ENCODE peak calls at places on chromosomes 13 and 19, in seven cellular contexts. One of them, this sample, is unnamed.

GRCh38 chr13:81320516-81320915 is 979.6 kb upstream of the SPRY2 start:
- DNase-seq in choroid plexus epithelial cell: no peak
- DNase-seq in astrocyte of the spinal cord: no peak
- DNase-seq in transverse colon: no peak
- DNase-seq in tibial nerve: no peak
- DNase-seq in upper lobe of left lung: no peak
- DNase-seq in lung: no peak
- DNase-seq in this sample: no peak

GRCh38 chr19:30319876-30320275 is 52.3 kb upstream of the ZNF536 start:
- DNase-seq in choroid plexus epithelial cell: no peak
- DNase-seq in astrocyte of the spinal cord: no peak
- DNase-seq in transverse colon: no peak
- DNase-seq in tibial nerve: no peak
- DNase-seq in upper lobe of left lung: no peak
- DNase-seq in lung: no peak
- DNase-seq in this sample: no peak

GRCh38 chr19:4065430-4066175 is 1.1 kb downstream of the ZBTB7A start:
- DNase-seq in choroid plexus epithelial cell: peak
- DNase-seq in astrocyte of the spinal cord: peak
- DNase-seq in transverse colon: peak
- DNase-seq in tibial nerve: peak
- DNase-seq in upper lobe of left lung: peak
- DNase-seq in lung: peak
- DNase-seq in this sample: peak

GRCh38 chr13:20351279-20352022 is 119.3 kb upstream of the GJB6 start:
- DNase-seq in choroid plexus epithelial cell: peak
- DNase-seq in astrocyte of the spinal cord: peak
- DNase-seq in transverse colon: no peak
- DNase-seq in tibial nerve: no peak
- DNase-seq in upper lobe of left lung: peak
- DNase-seq in lung: peak
- DNase-seq in this sample: peak

GRCh38 chr19:36139473-36140288 is at the start of gene CAPNS1:
- DNase-seq in choroid plexus epithelial cell: peak
- DNase-seq in astrocyte of the spinal cord: peak
- DNase-seq in transverse colon: peak
- DNase-seq in tibial nerve: peak
- DNase-seq in upper lobe of left lung: peak
- DNase-seq in lung: peak
- DNase-seq in this sample: peak

GRCh38 chr13:21741396-21741795 is 70.5 kb downstream of the FGF9 start:
- DNase-seq in choroid plexus epithelial cell: no peak
- DNase-seq in astrocyte of the spinal cord: no peak
- DNase-seq in transverse colon: no peak
- DNase-seq in tibial nerve: no peak
- DNase-seq in upper lobe of left lung: no peak
- DNase-seq in lung: no peak
- DNase-seq in this sample: no peak

GRCh38 chr13:107348471-107348870 is 780.5 kb upstream of the ARGLU1 start:
- DNase-seq in choroid plexus epithelial cell: peak
- DNase-seq in astrocyte of the spinal cord: no peak
- DNase-seq in transverse colon: no peak
- DNase-seq in tibial nerve: no peak
- DNase-seq in upper lobe of left lung: no peak
- DNase-seq in lung: no peak
- DNase-seq in this sample: no peak

GRCh38 chr19:13817615-13818371 is 22.6 kb downstream of the ZSWIM4 start:
- DNase-seq in choroid plexus epithelial cell: no peak
- DNase-seq in astrocyte of the spinal cord: no peak
- DNase-seq in transverse colon: peak
- DNase-seq in tibial nerve: no peak
- DNase-seq in upper lobe of left lung: peak
- DNase-seq in lung: peak
- DNase-seq in this sample: no peak

GRCh38 chr13:78139765-78140164 is 221.1 kb upstream of the EDNRB start:
- DNase-seq in choroid plexus epithelial cell: no peak
- DNase-seq in astrocyte of the spinal cord: no peak
- DNase-seq in transverse colon: no peak
- DNase-seq in tibial nerve: no peak
- DNase-seq in upper lobe of left lung: no peak
- DNase-seq in lung: no peak
- DNase-seq in this sample: no peak

GRCh38 chr13:113722921-113723320 is 36.1 kb upstream of the TMEM255B start:
- DNase-seq in choroid plexus epithelial cell: no peak
- DNase-seq in astrocyte of the spinal cord: no peak
- DNase-seq in transverse colon: no peak
- DNase-seq in tibial nerve: no peak
- DNase-seq in upper lobe of left lung: no peak
- DNase-seq in lung: no peak
- DNase-seq in this sample: no peak

GRCh38 chr19:30047355-30047895 is 105.4 kb downstream of the URI1 start:
- DNase-seq in choroid plexus epithelial cell: no peak
- DNase-seq in astrocyte of the spinal cord: no peak
- DNase-seq in transverse colon: peak
- DNase-seq in tibial nerve: no peak
- DNase-seq in upper lobe of left lung: no peak
- DNase-seq in lung: no peak
- DNase-seq in this sample: no peak

GRCh38 chr13:29954082-29955043 is 103.9 kb upstream of the UBL3 start:
- DNase-seq in choroid plexus epithelial cell: no peak
- DNase-seq in astrocyte of the spinal cord: no peak
- DNase-seq in transverse colon: no peak
- DNase-seq in tibial nerve: no peak
- DNase-seq in upper lobe of left lung: peak
- DNase-seq in lung: no peak
- DNase-seq in this sample: no peak

GRCh38 chr19:1037553-1038115 is 2.3 kb upstream of the ABCA7 start:
- DNase-seq in choroid plexus epithelial cell: no peak
- DNase-seq in astrocyte of the spinal cord: no peak
- DNase-seq in transverse colon: peak
- DNase-seq in tibial nerve: no peak
- DNase-seq in upper lobe of left lung: no peak
- DNase-seq in lung: no peak
- DNase-seq in this sample: no peak

GRCh38 chr13:85093808-85094207 is 705.4 kb downstream of the SLITRK6 start:
- DNase-seq in choroid plexus epithelial cell: peak
- DNase-seq in astrocyte of the spinal cord: peak
- DNase-seq in transverse colon: no peak
- DNase-seq in tibial nerve: peak
- DNase-seq in upper lobe of left lung: no peak
- DNase-seq in lung: no peak
- DNase-seq in this sample: no peak

GRCh38 chr13:20728579-20729300 is 25.2 kb downstream of the IL17D start:
- DNase-seq in choroid plexus epithelial cell: no peak
- DNase-seq in astrocyte of the spinal cord: no peak
- DNase-seq in transverse colon: no peak
- DNase-seq in tibial nerve: peak
- DNase-seq in upper lobe of left lung: no peak
- DNase-seq in lung: no peak
- DNase-seq in this sample: peak

GRCh38 chr13:108728370-108728769 is 99.0 kb downstream of the MYO16 start:
- DNase-seq in choroid plexus epithelial cell: no peak
- DNase-seq in astrocyte of the spinal cord: no peak
- DNase-seq in transverse colon: no peak
- DNase-seq in tibial nerve: no peak
- DNase-seq in upper lobe of left lung: no peak
- DNase-seq in lung: no peak
- DNase-seq in this sample: no peak

GRCh38 chr19:11203194-11204075 is 6.1 kb upstream of the KANK2 start:
- DNase-seq in choroid plexus epithelial cell: peak
- DNase-seq in astrocyte of the spinal cord: peak
- DNase-seq in transverse colon: peak
- DNase-seq in tibial nerve: peak
- DNase-seq in upper lobe of left lung: peak
- DNase-seq in lung: peak
- DNase-seq in this sample: peak

GRCh38 chr19:45771331-45771933 is 2.4 kb upstream of the SIX5 start:
- DNase-seq in choroid plexus epithelial cell: no peak
- DNase-seq in astrocyte of the spinal cord: no peak
- DNase-seq in transverse colon: no peak
- DNase-seq in tibial nerve: no peak
- DNase-seq in upper lobe of left lung: no peak
- DNase-seq in lung: no peak
- DNase-seq in this sample: no peak
- H3K4me3 ChIP-seq in choroid plexus epithelial cell: no peak
- H3K4me3 ChIP-seq in astrocyte of the spinal cord: no peak
- H3K4me3 ChIP-seq in transverse colon: no peak
- H3K4me3 ChIP-seq in tibial nerve: peak
- H3K4me3 ChIP-seq in upper lobe of left lung: no peak
- H3K4me3 ChIP-seq in lung: no peak
- H3K4me3 ChIP-seq in this sample: no peak

GRCh38 chr19:18730885-18731513 is 47.5 kb downstream of the CRTC1 start:
- DNase-seq in choroid plexus epithelial cell: no peak
- DNase-seq in astrocyte of the spinal cord: no peak
- DNase-seq in transverse colon: no peak
- DNase-seq in tibial nerve: no peak
- DNase-seq in upper lobe of left lung: no peak
- DNase-seq in lung: no peak
- DNase-seq in this sample: no peak
- TF ChIP-seq CTCF in choroid plexus epithelial cell: peak
- TF ChIP-seq CTCF in astrocyte of the spinal cord: no peak
- TF ChIP-seq CTCF in transverse colon: no peak
- TF ChIP-seq CTCF in tibial nerve: no peak
- TF ChIP-seq CTCF in upper lobe of left lung: no peak
- TF ChIP-seq CTCF in lung: no peak
- TF ChIP-seq CTCF in this sample: no peak

DNA sequence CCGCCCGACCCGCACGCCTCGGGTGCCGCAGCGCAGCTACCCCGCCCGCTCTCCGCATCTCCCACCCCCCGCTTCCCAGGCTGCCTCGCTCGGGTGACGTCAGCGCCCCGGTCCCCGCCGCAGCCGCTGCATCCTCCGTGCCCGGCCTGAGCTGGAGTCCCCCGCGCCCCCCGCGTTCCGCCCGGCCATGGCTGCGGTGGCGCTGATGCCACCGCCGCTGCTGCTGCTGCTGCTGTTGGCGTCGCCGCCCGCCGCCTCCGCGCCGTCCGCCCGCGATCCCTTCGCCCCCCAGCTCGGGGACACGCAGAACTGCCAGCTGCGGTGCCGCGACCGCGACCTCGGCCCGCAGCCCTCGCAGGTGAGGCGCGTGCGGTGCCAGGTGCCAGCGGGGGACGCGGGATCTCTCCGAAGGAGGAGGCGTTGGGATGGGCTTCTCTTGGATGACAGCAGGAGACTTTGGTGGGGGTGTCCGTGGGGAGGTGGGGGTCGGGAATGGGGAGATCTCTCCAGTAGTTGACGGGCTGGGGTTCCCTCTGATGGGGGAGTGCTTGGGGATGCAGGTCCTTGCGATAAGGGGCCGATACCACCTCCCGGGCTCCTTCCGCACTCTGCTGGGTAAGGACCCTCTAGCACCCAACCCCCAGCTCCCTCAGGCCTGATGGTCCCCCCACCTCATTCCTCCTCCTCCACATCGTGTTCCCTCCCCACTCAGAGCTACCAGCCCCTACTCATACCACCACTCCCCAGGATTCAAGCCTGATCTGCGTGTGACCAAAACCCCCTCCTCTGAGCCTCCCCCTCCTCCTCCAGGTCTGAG is at the start of gene TMEM59L:
- DNase-seq in choroid plexus epithelial cell: no peak
- DNase-seq in astrocyte of the spinal cord: no peak
- DNase-seq in transverse colon: no peak
- DNase-seq in tibial nerve: no peak
- DNase-seq in upper lobe of left lung: no peak
- DNase-seq in lung: no peak
- DNase-seq in this sample: no peak
- H3K4me3 ChIP-seq in choroid plexus epithelial cell: no peak
- H3K4me3 ChIP-seq in astrocyte of the spinal cord: peak
- H3K4me3 ChIP-seq in transverse colon: peak
- H3K4me3 ChIP-seq in tibial nerve: peak
- H3K4me3 ChIP-seq in upper lobe of left lung: peak
- H3K4me3 ChIP-seq in lung: peak
- H3K4me3 ChIP-seq in this sample: peak

GRCh38 chr19:57263244-57263643 is 17.0 kb upstream of the ZNF460 start:
- DNase-seq in choroid plexus epithelial cell: no peak
- DNase-seq in astrocyte of the spinal cord: no peak
- DNase-seq in transverse colon: no peak
- DNase-seq in tibial nerve: no peak
- DNase-seq in upper lobe of left lung: no peak
- DNase-seq in lung: no peak
- DNase-seq in this sample: no peak
- TF ChIP-seq CTCF in choroid plexus epithelial cell: no peak
- TF ChIP-seq CTCF in astrocyte of the spinal cord: no peak
- TF ChIP-seq CTCF in transverse colon: no peak
- TF ChIP-seq CTCF in tibial nerve: no peak
- TF ChIP-seq CTCF in upper lobe of left lung: no peak
- TF ChIP-seq CTCF in lung: no peak
- TF ChIP-seq CTCF in this sample: no peak